ENCODE peak calls at places on chromosomes 16 and 17, in seven cellular contexts. L, Z, T, H, F, A and S are unnamed samples. For H3K4me1 and H3K27me3, the result is how much of the 10 kb centered on the place peaks cover.

GRCh38 chr16:26982422-26982821 is 84.3 kb upstream of the C16orf82 start:
- DNase-seq in T (no peak), F (no peak), H (no peak), L (no peak), Z (no peak), A (no peak), S (no peak)

GRCh38 chr17:48641541-48642058 is 15.4 kb upstream of the HOXB9 start:
- DNase-seq in T (no peak), L (no peak), A (no peak), Z (no peak), F (no peak), H (no peak), S (no peak)

GRCh38 chr17:67322039-67322787 is 44.2 kb downstream of the PSMD12 start:
- DNase-seq in F (no peak), T (no peak), L (no peak), H (no peak), Z (no peak), A (peak), S (no peak)

GRCh38 chr16:88327566-88328312 is 55.0 kb upstream of the ZNF469 start:
- DNase-seq in L (no peak), T (no peak), F (no peak), A (no peak), H (no peak), Z (no peak), S (no peak)

GRCh38 chr16:73066321-73066926 is 18.5 kb upstream of the ZFHX3 start:
- DNase-seq in H (no peak), L (no peak), F (no peak), Z (no peak), A (no peak), T (no peak), S (no peak)

GRCh38 chr17:13736915-13737314 is 135.2 kb upstream of the HS3ST3A1 start:
- DNase-seq in H (peak), Z (no peak), A (no peak), F (no peak), L (no peak), T (no peak), S (no peak)

GRCh38 chr17:39736319-39737165 is 1.2 kb upstream of the GRB7 start:
- DNase-seq in T (no peak), A (no peak), H (no peak), F (no peak), L (peak), Z (peak), S (no peak)

GRCh38 chr16:21301895-21302291 is 23.8 kb upstream of the CRYM start:
- DNase-seq in Z (no peak), T (no peak), H (peak), L (no peak), F (no peak), A (no peak), S (no peak)

GRCh38 chr16:47461598-47462266 is 601 bp downstream of the PHKB start:
- DNase-seq in F (peak), H (peak), L (peak), A (peak), Z (peak), T (peak), S (peak)

GRCh38 chr17:77311371-77311981 is 170.7 kb downstream of the SEC14L1 start:
- DNase-seq in F (no peak), T (peak), L (no peak), A (peak), H (no peak), Z (no peak), S (no peak)

GRCh38 chr17:80123791-80124190 is 22.4 kb downstream of the GAA start:
- DNase-seq in A (no peak), F (no peak), Z (no peak), H (peak), T (peak), L (no peak), S (no peak)

GRCh38 chr16:28110074-28110473 is 46.6 kb upstream of the GSG1L start:
- DNase-seq in Z (no peak), T (no peak), H (peak), A (no peak), L (no peak), F (no peak), S (no peak)

GRCh38 chr17:79923974-79924638 is 84.9 kb upstream of the CBX4 start:
- DNase-seq in F (no peak), H (peak), L (no peak), Z (peak), A (peak), T (no peak), S (no peak)

GRCh38 chr17:76248013-76248782 is 7.9 kb upstream of the RNF157 start:
- DNase-seq in A (no peak), L (no peak), F (no peak), H (no peak), T (no peak), Z (no peak), S (no peak)

GRCh38 chr16:3949946-3950342 is 69.4 kb upstream of the CREBBP start:
- DNase-seq in T (no peak), Z (no peak), F (no peak), A (no peak), L (no peak), H (no peak), S (no peak)

GRCh38 chr17:3947318-3947810 is 16.9 kb downstream of the ATP2A3 start:
- DNase-seq in Z (no peak), L (no peak), F (no peak), T (no peak), A (no peak), H (no peak), S (no peak)

GRCh38 chr16:71637398-71637797 is 11.4 kb downstream of the MARVELD3 start:
- DNase-seq in Z (no peak), T (no peak), A (no peak), H (peak), F (no peak), L (no peak), S (no peak)

GRCh38 chr17:7107795-7108559 is 6.6 kb downstream of the ASGR2 start:
- DNase-seq in Z (no peak), H (no peak), F (no peak), A (no peak), T (peak), L (no peak), S (no peak)

GRCh38 chr16:19809121-19809635 is 75.5 kb downstream of the GPRC5B start:
- DNase-seq in H (peak), L (no peak), T (no peak), F (no peak), Z (no peak), A (peak), S (no peak)

GRCh38 chr16:48444574-48444973 is 59.4 kb upstream of the SIAH1 start:
- DNase-seq in H (peak), Z (no peak), L (no peak), T (peak), A (peak), F (no peak), S (no peak)

GRCh38 chr17:17768415-17769088 is 68.2 kb downstream of the SREBF1 start:
- DNase-seq in T (peak), L (no peak), A (no peak), Z (no peak), H (no peak), F (no peak), S (no peak)
- H3K4me1 ChIP-seq in T (half or more), L (under half), A (under half), Z (under half), H (under half), F (under half), S (under half)

GRCh38 chr16:12458591-12459400 is 344.9 kb downstream of the CPPED1 start:
- DNase-seq in T (peak), Z (no peak), A (peak), H (peak), L (peak), F (peak), S (no peak)
- H3K4me3 ChIP-seq in T (no peak), Z (no peak), A (no peak), H (no peak), L (no peak), F (peak), S (no peak)

DNA sequence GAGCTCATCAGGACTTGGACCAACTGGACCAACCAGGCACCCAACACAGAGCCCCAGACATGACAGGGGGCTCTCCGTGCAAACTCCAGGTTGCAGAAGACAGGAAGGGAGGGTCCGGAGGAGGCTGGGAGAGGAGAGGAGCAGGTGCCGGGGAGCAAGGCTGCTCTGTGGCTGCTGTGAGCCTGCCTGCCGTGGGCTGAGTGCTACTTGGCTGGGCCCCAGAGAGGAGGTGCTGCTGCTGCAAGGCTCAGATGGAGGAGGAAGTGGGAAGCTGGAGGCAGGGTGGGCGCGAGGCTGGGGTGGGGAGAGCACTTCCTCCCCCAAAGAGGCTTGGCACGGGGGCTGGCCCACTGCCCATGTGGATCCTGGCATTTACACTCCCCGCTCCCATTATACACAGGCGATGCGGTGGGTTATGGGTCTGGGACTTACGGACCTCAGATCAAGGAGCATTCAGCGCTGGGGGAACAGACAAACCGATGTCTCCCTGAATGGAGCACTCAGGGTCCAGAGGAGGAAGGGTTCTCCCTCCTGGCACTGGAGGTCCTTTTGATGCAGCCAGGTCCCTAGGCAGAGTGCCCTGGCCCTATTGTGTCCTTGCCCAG is 15.9 kb downstream of the EPOP start:
- DNase-seq in F (no peak), Z (no peak), H (no peak), T (no peak), L (no peak), A (no peak), S (no peak)
- H3K27me3 ChIP-seq in F (under half), Z (under half), H (under half), T (under half), L (under half), A (under half), S (under half)

DNA sequence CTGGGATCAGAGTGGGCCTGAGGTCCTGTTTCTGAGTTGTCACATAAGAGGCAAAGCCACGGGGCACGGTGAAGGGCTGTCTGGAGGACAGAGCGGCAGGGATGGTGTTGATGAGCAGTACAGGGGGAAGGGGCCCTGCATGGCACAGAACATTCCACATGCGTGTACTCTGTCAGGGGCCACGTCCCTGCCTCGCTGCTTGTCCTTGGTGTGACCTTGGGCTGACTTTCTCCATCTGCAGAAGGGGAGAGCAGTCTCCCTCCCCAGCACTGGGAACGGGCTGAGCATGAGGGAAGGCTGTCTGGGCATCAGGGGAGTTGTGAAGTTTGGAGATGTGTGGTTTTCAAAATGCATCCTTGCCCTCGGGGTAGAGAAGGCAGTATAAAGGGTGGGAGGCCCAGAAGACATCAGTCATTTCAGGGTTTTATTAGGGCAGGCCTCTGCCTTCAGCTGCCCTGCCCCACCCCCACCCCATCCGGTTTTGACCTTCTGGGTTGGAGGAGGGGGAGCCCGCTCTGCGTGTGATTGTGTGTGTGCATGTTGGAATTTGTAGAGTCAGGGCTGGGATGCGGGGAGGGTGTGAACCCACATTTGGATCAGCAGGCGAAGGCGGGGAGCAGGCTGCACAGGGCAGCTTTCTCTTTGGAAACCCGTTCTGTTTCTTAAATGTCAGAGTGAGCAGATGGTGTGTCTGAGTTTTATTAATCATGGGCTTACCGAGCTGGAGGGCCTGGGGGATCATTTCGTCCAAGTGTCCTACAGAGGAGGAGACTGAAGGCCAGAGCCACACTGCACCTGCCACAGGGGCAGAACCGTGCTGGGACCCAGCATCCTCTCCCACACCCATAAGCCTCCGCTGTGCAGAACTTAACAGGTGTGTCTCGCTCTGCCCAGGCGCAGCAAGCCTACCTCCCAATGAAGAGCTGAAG is 71.2 kb upstream of the GSE1 start:
- DNase-seq in T (no peak), Z (no peak), A (no peak), H (no peak), L (no peak), F (no peak), S (no peak)
- H3K4me1 ChIP-seq in T (under half), Z (half or more), A (under half), H (under half), L (under half), F (under half), S (under half)

GRCh38 chr16:75971334-75971733 is 245.0 kb upstream of the CPHXL start:
- DNase-seq in H (no peak), A (no peak), F (no peak), Z (no peak), T (no peak), L (no peak), S (no peak)
- H3K4me3 ChIP-seq in H (no peak), A (no peak), F (no peak), Z (no peak), T (no peak), L (no peak), S (no peak)

DNA sequence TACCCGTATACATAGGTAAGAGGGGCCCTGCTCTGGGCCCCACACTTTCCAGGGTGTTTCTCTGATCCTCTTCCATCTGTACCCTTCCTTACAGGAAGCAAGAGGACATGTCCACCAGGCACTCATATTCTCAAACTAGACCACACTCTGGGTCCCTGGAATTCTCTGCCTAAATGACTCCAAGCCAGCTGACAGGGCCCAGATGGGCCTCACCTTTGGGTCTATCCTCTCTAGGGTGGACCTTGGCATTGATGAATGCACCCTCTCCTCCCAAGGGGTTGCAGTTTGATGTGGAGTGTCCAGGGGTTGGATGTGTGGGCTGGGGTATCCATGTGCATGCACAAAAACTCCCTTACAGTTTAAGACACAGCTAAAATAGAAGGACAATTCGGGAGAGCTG is 95.8 kb downstream of the ASIC2 start:
- DNase-seq in H (no peak), A (no peak), L (no peak), T (no peak), F (no peak), Z (no peak), S (no peak)
- H3K27me3 ChIP-seq in H (under half), A (under half), L (under half), T (under half), F (under half), Z (under half), S (under half)

DNA sequence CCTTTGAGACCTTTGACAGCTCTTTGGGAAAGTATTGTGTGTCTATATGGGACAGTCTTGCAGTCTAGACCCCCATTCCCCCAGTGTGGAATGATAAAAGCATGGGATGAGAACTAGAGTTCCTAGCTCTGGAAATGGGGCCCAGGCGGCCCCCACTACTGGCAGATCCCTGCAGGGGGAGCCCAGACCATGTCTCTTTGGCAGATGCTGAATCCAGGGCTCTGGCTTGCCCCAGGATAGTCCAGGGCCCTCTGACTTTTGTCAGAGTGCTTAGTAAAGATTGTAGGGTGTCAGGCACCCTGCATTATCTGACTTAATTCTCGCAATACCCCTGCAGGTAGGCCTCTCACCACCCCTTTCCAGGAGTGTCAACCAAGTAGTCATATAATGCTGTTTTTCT is 8.3 kb downstream of the ALKBH5 start:
- DNase-seq in T (no peak), A (no peak), H (no peak), F (no peak), L (no peak), Z (no peak), S (no peak)
- H3K4me1 ChIP-seq in T (half or more), A (under half), H (under half), F (half or more), L (under half), Z (half or more), S (half or more)

GRCh38 chr16:57800213-57801097 is 1.8 kb downstream of the KIFC3 start:
- DNase-seq in H (no peak), L (no peak), T (no peak), F (no peak), Z (no peak), A (peak), S (no peak)

GRCh38 chr16:57798267-57798810 is 4.0 kb downstream of the KIFC3 start:
- DNase-seq in T (no peak), L (no peak), Z (no peak), A (no peak), F (no peak), H (no peak), S (no peak)

GRCh38 chr16:57797526-57798266 is 4.6 kb downstream of the KIFC3 start:
- DNase-seq in H (no peak), L (peak), Z (peak), T (no peak), F (no peak), A (peak), S (no peak)

GRCh38 chr16:57799619-57800212 is 2.6 kb downstream of the KIFC3 start:
- DNase-seq in F (no peak), T (no peak), A (no peak), H (no peak), L (no peak), Z (no peak), S (no peak)

DNA sequence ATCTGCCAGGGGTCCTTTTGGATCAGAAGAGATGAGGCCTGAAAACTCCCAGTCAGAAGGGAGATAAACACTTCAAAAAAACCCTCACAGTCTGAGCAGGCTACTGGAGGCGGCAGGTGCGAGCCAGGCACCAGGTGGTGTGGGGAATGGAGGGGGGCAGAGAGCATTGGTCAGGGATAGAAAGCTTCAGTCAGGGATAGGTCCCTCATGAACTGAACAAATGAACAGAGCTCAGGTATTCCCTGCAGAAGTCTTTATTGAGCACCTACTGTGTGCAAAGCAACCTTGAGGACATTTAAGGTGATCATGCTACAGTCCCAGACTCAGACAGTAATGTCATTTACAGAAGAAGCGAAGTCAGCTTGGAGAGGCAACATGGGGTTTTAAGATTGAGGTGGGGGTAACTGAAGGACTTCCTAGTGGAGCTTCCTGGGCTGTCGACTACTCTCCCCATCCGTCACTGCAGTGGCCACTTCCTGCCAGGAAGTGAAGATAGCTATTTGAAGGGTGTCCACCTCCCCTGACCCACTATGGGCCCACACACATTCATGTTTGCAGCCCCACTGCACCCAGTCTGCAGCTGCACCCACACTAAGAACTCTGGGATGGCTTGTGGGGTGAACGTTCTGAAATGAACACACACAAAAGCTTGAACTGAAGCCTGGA is 3.2 kb downstream of the KIFC3 start:
- DNase-seq in A (no peak), F (no peak), L (no peak), H (no peak), T (no peak), Z (no peak), S (no peak)
- H3K4me3 ChIP-seq in A (no peak), F (no peak), L (no peak), H (no peak), T (no peak), Z (no peak), S (no peak)